ENCODE peak calls at places on chromosomes 13 and 19, in seven cellular contexts. T is IMR-90, U is H9, D is mesendoderm, G is H1, N is mesenchymal stem cell, M is trophoblast cell. K is an unnamed sample.

GRCh38 chr19:13053761-13054604 is 48.7 kb downstream of the LYL1 start:
- DNase-seq in T (peak), U (no peak), D (peak), G (no peak), N (peak), M (peak), K (peak)

GRCh38 chr13:45859682-45860081 is 8.1 kb upstream of the SIAH3 start:
- DNase-seq in T (no peak), U (peak), D (peak), G (no peak), N (no peak), M (no peak), K (peak)

GRCh38 chr13:45373116-45373606 is 32.2 kb upstream of the TPT1 start:
- DNase-seq in T (no peak), U (no peak), D (no peak), G (no peak), N (peak), M (peak), K (no peak)

GRCh38 chr19:30602661-30603322 is 230.6 kb downstream of the ZNF536 start:
- DNase-seq in T (no peak), U (no peak), D (no peak), G (peak), N (no peak), M (no peak), K (no peak)

GRCh38 chr13:112686987-112687386 is 2.9 kb upstream of the ATP11A start:
- DNase-seq in T (no peak), U (peak), D (no peak), G (peak), N (no peak), M (no peak), K (no peak)

GRCh38 chr19:39199025-39199424 is 2.3 kb downstream of the NCCRP1 start:
- DNase-seq in T (peak), U (peak), D (no peak), G (no peak), N (peak), M (no peak), K (no peak)

GRCh38 chr13:105327727-105328126 is 1207.7 kb downstream of the EFNB2 start:
- DNase-seq in T (peak), U (no peak), D (no peak), G (no peak), N (peak), M (no peak), K (no peak)

GRCh38 chr13:106680796-106681482 is 113.0 kb upstream of the ARGLU1 start:
- DNase-seq in T (no peak), U (peak), D (peak), G (no peak), N (no peak), M (no peak), K (peak)

GRCh38 chr13:85197431-85197830 is 601.8 kb downstream of the SLITRK6 start:
- DNase-seq in T (no peak), U (no peak), D (no peak), G (no peak), N (peak), M (no peak), K (no peak)

GRCh38 chr13:23656637-23657036 is 86.4 kb downstream of the TNFRSF19 start:
- DNase-seq in T (peak), U (no peak), D (no peak), G (no peak), N (no peak), M (peak), K (no peak)

GRCh38 chr13:94620286-94620896 is 18.7 kb downstream of the GPR180 start:
- DNase-seq in T (peak), U (no peak), D (peak), G (no peak), N (peak), M (peak), K (peak)

GRCh38 chr13:38372818-38373217 is 23.2 kb downstream of the UFM1 start:
- DNase-seq in T (no peak), U (no peak), D (peak), G (no peak), N (peak), M (peak), K (no peak)

GRCh38 chr19:6668696-6669095 is 1.3 kb downstream of the TNFSF14 start:
- DNase-seq in T (no peak), U (no peak), D (no peak), G (no peak), N (no peak), M (no peak), K (no peak)

GRCh38 chr13:39910833-39911232 is 255.4 kb downstream of the COG6 start:
- DNase-seq in T (no peak), U (no peak), D (no peak), G (no peak), N (no peak), M (no peak), K (no peak)

GRCh38 chr19:42057856-42058255 is 12.2 kb downstream of the GRIK5 start:
- DNase-seq in T (no peak), U (no peak), D (no peak), G (no peak), N (no peak), M (no peak), K (no peak)

GRCh38 chr13:22189176-22190048 is 518.5 kb downstream of the FGF9 start:
- DNase-seq in T (no peak), U (no peak), D (no peak), G (no peak), N (no peak), M (no peak), K (no peak)

GRCh38 chr13:91302070-91302469 is 45.4 kb upstream of the MIR17HG start:
- DNase-seq in T (no peak), U (no peak), D (no peak), G (no peak), N (no peak), M (no peak), K (no peak)

GRCh38 chr19:43464089-43464775 is 1.2 kb downstream of the LYPD3 start:
- DNase-seq in T (no peak), U (no peak), D (no peak), G (peak), N (no peak), M (peak), K (no peak)

GRCh38 chr13:113917523-113918371 is 53.9 kb upstream of the GAS6 start:
- DNase-seq in T (no peak), U (peak), D (no peak), G (peak), N (no peak), M (no peak), K (no peak)

GRCh38 chr13:113360446-113360845 is 3.5 kb downstream of the GRTP1 start:
- DNase-seq in T (no peak), U (no peak), D (no peak), G (no peak), N (no peak), M (no peak), K (no peak)

GRCh38 chr13:75489502-75490263 is 7.7 kb upstream of the TBC1D4 start:
- DNase-seq in T (peak), U (no peak), D (no peak), G (no peak), N (peak), M (peak), K (no peak)

GRCh38 chr19:40609561-40610395 is 8.6 kb downstream of the LTBP4 start:
- DNase-seq in T (no peak), U (peak), D (peak), G (peak), N (peak), M (peak), K (peak)

GRCh38 chr13:113113846-113114271 is 8.3 kb downstream of the F7 start:
- DNase-seq in T (no peak), U (no peak), D (no peak), G (peak), N (no peak), M (no peak), K (no peak)

GRCh38 chr13:35225582-35225981 is 250.9 kb downstream of the MAB21L1 start:
- DNase-seq in T (no peak), U (no peak), D (peak), G (no peak), N (no peak), M (no peak), K (no peak)

GRCh38 chr13:75647126-75647784 is 11.1 kb downstream of the LMO7 start:
- DNase-seq in T (peak), U (no peak), D (no peak), G (no peak), N (no peak), M (no peak), K (no peak)

GRCh38 chr19:12802267-12803106 is 618 bp downstream of the THSD8 start:
- DNase-seq in T (no peak), U (no peak), D (no peak), G (no peak), N (no peak), M (peak), K (no peak)

GRCh38 chr13:46181799-46182490 is at the start of gene LCP1:
- DNase-seq in T (no peak), U (no peak), D (peak), G (no peak), N (no peak), M (peak), K (no peak)

GRCh38 chr13:105702441-105702840 is 833.0 kb downstream of the EFNB2 start:
- DNase-seq in T (no peak), U (no peak), D (peak), G (no peak), N (no peak), M (no peak), K (no peak)

GRCh38 chr19:7505682-7506384 is 10.1 kb upstream of the ZNF358 start:
- DNase-seq in T (no peak), U (no peak), D (peak), G (peak), N (peak), M (peak), K (no peak)

GRCh38 chr19:11355160-11356073 is at the start of gene PLPPR2:
- DNase-seq in T (peak), U (peak), D (peak), G (peak), N (peak), M (peak), K (peak)

GRCh38 chr13:47794963-47795362 is 206.1 kb downstream of the SUCLA2 start:
- DNase-seq in T (peak), U (no peak), D (peak), G (no peak), N (peak), M (peak), K (no peak)

GRCh38 chr13:30805603-30806011 is 70.3 kb downstream of the ALOX5AP start:
- DNase-seq in T (peak), U (no peak), D (peak), G (no peak), N (no peak), M (peak), K (no peak)

GRCh38 chr13:109762791-109763190 is 23.6 kb downstream of the IRS2 start:
- DNase-seq in T (no peak), U (no peak), D (no peak), G (no peak), N (no peak), M (no peak), K (no peak)

GRCh38 chr13:47932953-47933687 is 68.0 kb downstream of the SUCLA2 start:
- DNase-seq in T (no peak), U (no peak), D (peak), G (no peak), N (no peak), M (no peak), K (peak)

GRCh38 chr19:11096210-11096841 is 7.1 kb downstream of the LDLR start:
- DNase-seq in T (peak), U (no peak), D (no peak), G (no peak), N (no peak), M (peak), K (no peak)

GRCh38 chr13:30033681-30034447 is 183.4 kb upstream of the UBL3 start:
- DNase-seq in T (peak), U (no peak), D (no peak), G (no peak), N (peak), M (no peak), K (no peak)

GRCh38 chr13:46172531-46172991 is 9.4 kb downstream of the LCP1 start:
- DNase-seq in T (no peak), U (no peak), D (peak), G (no peak), N (no peak), M (peak), K (no peak)

GRCh38 chr19:10566658-10567410 is 1.0 kb upstream of the KRI1 start:
- DNase-seq in T (no peak), U (no peak), D (no peak), G (no peak), N (peak), M (peak), K (no peak)

GRCh38 chr13:20658451-20658850 is 45.0 kb upstream of the IL17D start:
- DNase-seq in T (no peak), U (no peak), D (no peak), G (no peak), N (no peak), M (no peak), K (no peak)
- H3K4ac ChIP-seq in T (no peak), U (no peak), D (no peak), G (no peak), N (no peak), M (no peak), K (no peak)

GRCh38 chr19:33564836-33565338 is 43.3 kb upstream of the PEPD start:
- DNase-seq in T (no peak), U (peak), D (no peak), G (no peak), N (no peak), M (no peak), K (no peak)
- H3K4ac ChIP-seq in T (no peak), U (no peak), D (no peak), G (no peak), N (no peak), M (no peak), K (no peak)

GRCh38 chr13:73861136-73861535 is 273.1 kb downstream of the KLF12 start:
- DNase-seq in T (no peak), U (no peak), D (no peak), G (no peak), N (no peak), M (no peak), K (no peak)

GRCh38 chr13:73860501-73860900 is 273.7 kb downstream of the KLF12 start:
- DNase-seq in T (no peak), U (no peak), D (no peak), G (no peak), N (no peak), M (no peak), K (no peak)

GRCh38 chr13:73857106-73857505 is 277.1 kb downstream of the KLF12 start:
- DNase-seq in T (no peak), U (no peak), D (no peak), G (no peak), N (no peak), M (no peak), K (no peak)

GRCh38 chr13:73865027-73865426 is 269.2 kb downstream of the KLF12 start:
- DNase-seq in T (no peak), U (no peak), D (no peak), G (no peak), N (no peak), M (no peak), K (no peak)

GRCh38 chr13:73859841-73860240 is 274.4 kb downstream of the KLF12 start:
- DNase-seq in T (no peak), U (no peak), D (no peak), G (no peak), N (no peak), M (no peak), K (no peak)
- H3K4ac ChIP-seq in T (no peak), U (no peak), D (no peak), G (no peak), N (no peak), M (no peak), K (no peak)

DNA sequence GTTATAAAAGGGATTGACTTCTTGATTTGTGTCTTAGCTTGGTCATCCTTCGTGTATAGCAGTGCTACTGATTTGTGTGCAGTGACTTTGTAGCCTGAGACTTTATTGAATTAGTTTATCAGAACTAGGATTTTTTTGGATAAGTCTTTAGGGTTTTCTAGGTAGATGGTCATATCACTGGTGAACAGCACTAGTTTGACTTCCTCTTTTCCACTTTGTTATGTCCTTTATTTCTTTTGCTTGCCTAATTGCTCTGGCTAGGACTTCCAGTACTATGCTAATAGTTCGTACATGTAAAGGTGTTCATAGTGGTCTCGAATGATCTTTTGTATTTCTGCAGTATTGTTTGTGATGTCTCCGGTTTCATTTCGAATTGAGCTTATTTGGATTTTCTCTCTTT is 145.4 kb downstream of the DNAJC3 start:
- DNase-seq in T (no peak), U (no peak), D (no peak), G (no peak), N (no peak), M (no peak), K (no peak)
- H3K4ac ChIP-seq in T (no peak), U (no peak), D (no peak), G (no peak), N (no peak), M (no peak), K (no peak)

DNA sequence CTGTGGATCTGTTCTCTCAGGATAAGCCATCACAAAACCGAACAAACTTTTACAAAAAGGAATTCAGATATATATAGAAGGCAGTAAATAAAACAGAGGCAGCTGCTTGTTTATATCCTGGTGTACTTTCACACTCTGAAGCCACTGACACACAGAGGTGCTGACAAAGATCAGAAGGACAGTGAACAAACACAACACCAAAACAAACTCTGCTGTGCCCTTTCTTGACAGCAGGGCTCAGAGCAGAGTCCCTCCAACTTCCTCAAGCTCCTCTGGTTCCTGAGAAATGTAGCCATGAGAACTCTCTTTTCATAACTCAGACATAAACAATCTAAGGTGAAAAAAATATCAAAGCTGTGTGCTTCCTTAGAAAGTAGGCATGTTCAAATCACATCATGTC is 1052.8 kb upstream of the SPRY2 start:
- DNase-seq in T (no peak), U (no peak), D (peak), G (no peak), N (peak), M (no peak), K (no peak)
- H3K4ac ChIP-seq in T (no peak), U (no peak), D (no peak), G (no peak), N (no peak), M (no peak), K (no peak)

GRCh38 chr19:4914736-4915501 is 5.6 kb downstream of the UHRF1 start:
- DNase-seq in T (peak), U (no peak), D (peak), G (no peak), N (peak), M (peak), K (no peak)
- H3K4ac ChIP-seq in T (peak), U (no peak), D (no peak), G (no peak), N (peak), M (no peak), K (no peak)

DNA sequence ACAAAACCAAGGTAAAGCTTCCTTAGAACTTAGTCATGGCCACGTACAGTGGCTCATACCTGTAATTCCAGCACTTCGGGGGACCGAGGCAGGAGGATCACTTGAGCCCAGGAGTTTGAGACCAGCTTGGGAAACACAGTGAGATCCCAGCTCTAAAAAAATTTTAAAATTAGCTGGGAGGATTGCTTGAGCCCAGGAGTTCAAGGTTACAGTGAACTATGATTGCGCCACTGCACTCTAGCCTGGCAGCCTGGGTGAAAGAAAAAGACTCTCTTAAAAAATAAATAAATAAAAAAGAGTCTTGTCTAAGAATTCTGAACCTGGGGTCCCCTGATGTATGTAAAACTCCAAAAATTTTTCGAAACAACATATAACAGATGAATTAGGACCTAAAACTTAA is 34.9 kb downstream of the N4BP2L2 start:
- DNase-seq in T (no peak), U (no peak), D (peak), G (no peak), N (no peak), M (peak), K (no peak)
- H3K4ac ChIP-seq in T (no peak), U (no peak), D (no peak), G (no peak), N (no peak), M (no peak), K (no peak)

K was measured in neuronal stem cell.